ENCODE peak calls at places on chromosomes 4 and X, in eight cellular contexts. H, Q, X, F, K, J, T and Y are unnamed samples.
A peak's percentile ranks its signal among the peaks of the same experiment; 100 is the strongest.

GRCh38 chr4:29153642-29154041 is 1566.5 kb upstream of the PCDH7 start:
- DNase-seq in K (no peak), X (no peak), T (no peak), Q (no peak), H (no peak), F (no peak), J (no peak), Y (no peak)

GRCh38 chrX:154748712-154749339 is 2.1 kb downstream of the GAB3 start:
- DNase-seq in F (peak; percentile 78), H (no peak), J (no peak), T (peak; percentile 53), Q (peak; percentile 51), X (no peak), K (no peak), Y (peak; percentile 28)

GRCh38 chr4:151524610-151525009 is 115.6 kb downstream of the FHIP1A start:
- DNase-seq in F (no peak), Q (no peak), X (no peak), J (no peak), K (no peak), H (no peak), T (no peak), Y (no peak)

GRCh38 chrX:119008122-119008744 is 33.8 kb downstream of the LONRF3 start:
- DNase-seq in X (peak; percentile 18), J (peak; percentile 41), Q (peak; percentile 14), T (peak; percentile 30), H (no peak), F (peak; percentile 44), K (peak; percentile 5), Y (no peak)

GRCh38 chr4:54657194-54657555 is 582 bp upstream of the KIT start:
- DNase-seq in Q (no peak), X (no peak), H (no peak), J (no peak), K (no peak), F (no peak), T (no peak), Y (peak; percentile 75)

GRCh38 chr4:158094413-158095110 is 78.3 kb downstream of the GASK1B start:
- DNase-seq in J (no peak), K (no peak), F (peak; percentile 50), T (peak; percentile 75), Q (peak; percentile 70), X (no peak), H (no peak), Y (no peak)

GRCh38 chr4:103075894-103076776 is at the start of gene SLC9B2:
- DNase-seq in F (peak; percentile 71), X (peak; percentile 69), Q (peak; percentile 63), J (peak; percentile 54), K (peak; percentile 51), H (peak; percentile 52), T (peak; percentile 75), Y (peak; percentile 5)

GRCh38 chr4:164009435-164009834 is 514.9 kb downstream of the TMA16 start:
- DNase-seq in F (no peak), H (no peak), Q (no peak), K (no peak), T (no peak), J (no peak), X (no peak), Y (no peak)

GRCh38 chr4:122728781-122729330 is 3.6 kb upstream of the BBS12 start:
- DNase-seq in F (peak; percentile 67), J (no peak), K (no peak), Q (no peak), T (no peak), H (no peak), X (no peak), Y (no peak)

GRCh38 chr4:101102114-101102752 is 245.1 kb downstream of the PPP3CA start:
- DNase-seq in H (no peak), T (peak; percentile 74), J (no peak), F (peak; percentile 86), K (peak; percentile 55), Q (no peak), X (no peak), Y (no peak)